ENCODE peak calls at places on chromosomes 16 and 17, in four cellular contexts. One of them, this sample, is unnamed.

GRCh38 chr17:74332763-74333220 is 6.8 kb downstream of the KIF19 start:
- DNase-seq in activated naive CD8-positive, alpha-beta T cell treated with anti-CD3 and anti-CD28 coated beads for 36 hours: no peak
- DNase-seq in thoracic aorta: no peak
- DNase-seq in GM13977: no peak
- DNase-seq in this sample: no peak

GRCh38 chr17:29784661-29785060 is 145.4 kb downstream of the SSH2 start:
- DNase-seq in activated naive CD8-positive, alpha-beta T cell treated with anti-CD3 and anti-CD28 coated beads for 36 hours: no peak
- DNase-seq in thoracic aorta: no peak
- DNase-seq in GM13977: no peak
- DNase-seq in this sample: no peak

GRCh38 chr17:28955408-28955807 is 4.1 kb upstream of the PHF12 start:
- DNase-seq in activated naive CD8-positive, alpha-beta T cell treated with anti-CD3 and anti-CD28 coated beads for 36 hours: no peak
- DNase-seq in thoracic aorta: no peak
- DNase-seq in GM13977: no peak
- DNase-seq in this sample: no peak

GRCh38 chr16:19289805-19290490 is 4.4 kb downstream of the CLEC19A start:
- DNase-seq in activated naive CD8-positive, alpha-beta T cell treated with anti-CD3 and anti-CD28 coated beads for 36 hours: no peak
- DNase-seq in thoracic aorta: no peak
- DNase-seq in GM13977: no peak
- DNase-seq in this sample: no peak

GRCh38 chr17:71869833-71870545 is 250.8 kb upstream of the SOX9 start:
- DNase-seq in activated naive CD8-positive, alpha-beta T cell treated with anti-CD3 and anti-CD28 coated beads for 36 hours: no peak
- DNase-seq in thoracic aorta: no peak
- DNase-seq in GM13977: no peak
- DNase-seq in this sample: no peak

GRCh38 chr17:18230288-18231141 is 5.1 kb downstream of the LLGL1 start:
- DNase-seq in activated naive CD8-positive, alpha-beta T cell treated with anti-CD3 and anti-CD28 coated beads for 36 hours: no peak
- DNase-seq in thoracic aorta: no peak
- DNase-seq in GM13977: no peak
- DNase-seq in this sample: no peak

GRCh38 chr16:89374393-89374948 is 115.9 kb downstream of the ANKRD11 start:
- DNase-seq in activated naive CD8-positive, alpha-beta T cell treated with anti-CD3 and anti-CD28 coated beads for 36 hours: no peak
- DNase-seq in thoracic aorta: no peak
- DNase-seq in GM13977: no peak
- DNase-seq in this sample: no peak

GRCh38 chr16:68993885-68994284 is 111.6 kb upstream of the HAS3 start:
- DNase-seq in activated naive CD8-positive, alpha-beta T cell treated with anti-CD3 and anti-CD28 coated beads for 36 hours: no peak
- DNase-seq in thoracic aorta: no peak
- DNase-seq in GM13977: no peak
- DNase-seq in this sample: no peak

GRCh38 chr16:51994597-51994996 is 552.3 kb downstream of the TOX3 start:
- DNase-seq in activated naive CD8-positive, alpha-beta T cell treated with anti-CD3 and anti-CD28 coated beads for 36 hours: no peak
- DNase-seq in thoracic aorta: no peak
- DNase-seq in GM13977: no peak
- DNase-seq in this sample: no peak

GRCh38 chr16:5010576-5011329 is 23.0 kb downstream of the NAGPA start:
- DNase-seq in activated naive CD8-positive, alpha-beta T cell treated with anti-CD3 and anti-CD28 coated beads for 36 hours: no peak
- DNase-seq in thoracic aorta: no peak
- DNase-seq in GM13977: no peak
- DNase-seq in this sample: no peak

GRCh38 chr17:79028496-79029326 is 4.7 kb downstream of the C1QTNF1 start:
- DNase-seq in activated naive CD8-positive, alpha-beta T cell treated with anti-CD3 and anti-CD28 coated beads for 36 hours: no peak
- DNase-seq in thoracic aorta: no peak
- DNase-seq in GM13977: no peak
- DNase-seq in this sample: no peak

GRCh38 chr17:14010999-14011692 is 58.2 kb upstream of the COX10 start:
- DNase-seq in activated naive CD8-positive, alpha-beta T cell treated with anti-CD3 and anti-CD28 coated beads for 36 hours: no peak
- DNase-seq in thoracic aorta: no peak
- DNase-seq in GM13977: no peak
- DNase-seq in this sample: no peak

GRCh38 chr16:9049241-9049640 is 42.2 kb upstream of the HAPSTR1 start:
- DNase-seq in activated naive CD8-positive, alpha-beta T cell treated with anti-CD3 and anti-CD28 coated beads for 36 hours: no peak
- DNase-seq in thoracic aorta: no peak
- DNase-seq in GM13977: no peak
- DNase-seq in this sample: no peak

GRCh38 chr16:85564277-85565051 is 48.7 kb upstream of the GSE1 start:
- DNase-seq in activated naive CD8-positive, alpha-beta T cell treated with anti-CD3 and anti-CD28 coated beads for 36 hours: peak
- DNase-seq in thoracic aorta: no peak
- DNase-seq in GM13977: peak
- DNase-seq in this sample: peak

GRCh38 chr17:18033442-18034099 is 5.4 kb downstream of the ATPAF2 start:
- DNase-seq in activated naive CD8-positive, alpha-beta T cell treated with anti-CD3 and anti-CD28 coated beads for 36 hours: peak
- DNase-seq in thoracic aorta: no peak
- DNase-seq in GM13977: peak
- DNase-seq in this sample: peak

GRCh38 chr16:3509470-3509928 is 8.7 kb downstream of the CLUAP1 start:
- DNase-seq in activated naive CD8-positive, alpha-beta T cell treated with anti-CD3 and anti-CD28 coated beads for 36 hours: peak
- DNase-seq in thoracic aorta: no peak
- DNase-seq in GM13977: no peak
- DNase-seq in this sample: peak

This sample was measured in activated CD4-positive, alpha-beta T cell treated with anti-CD3 and anti-CD28 coated beads for 48 hours.